ENCODE peak calls at places on chromosomes 7 and 10, in four cellular contexts. H is fibroblast of mammary gland; T is epithelial cell of esophagus; K is CD8-positive, alpha-beta T cell. A is an unnamed sample.

GRCh38 chr10:30782543-30783461 is 153.2 kb upstream of the LYZL2 start:
- DNase-seq in H (peak), T (no peak), K (no peak), A (no peak)

GRCh38 chr7:141359740-141360413 is 191.3 kb upstream of the AGK start:
- DNase-seq in H (peak), T (no peak), K (no peak), A (no peak)

GRCh38 chr7:20444041-20444440 is 113.3 kb downstream of the ITGB8 start:
- DNase-seq in H (no peak), T (no peak), K (no peak), A (no peak)

GRCh38 chr7:5477723-5478531 is 54.3 kb upstream of the TNRC18 start:
- DNase-seq in H (no peak), T (no peak), K (no peak), A (no peak)

GRCh38 chr10:20615395-20615794 is 281.7 kb downstream of the NEBL start:
- DNase-seq in H (no peak), T (no peak), K (no peak), A (no peak)

GRCh38 chr7:19118896-19119301 is 1.5 kb upstream of the TWIST1 start:
- DNase-seq in H (no peak), T (no peak), K (no peak), A (peak)

GRCh38 chr7:133912916-133913697 is 214.0 kb upstream of the LRGUK start:
- DNase-seq in H (peak), T (peak), K (no peak), A (no peak)

GRCh38 chr10:103820101-103821062 is 35.0 kb downstream of the SH3PXD2A start:
- DNase-seq in H (peak), T (no peak), K (no peak), A (peak)

GRCh38 chr10:109037978-109038377 is 885.3 kb downstream of the XPNPEP1 start:
- DNase-seq in H (no peak), T (no peak), K (no peak), A (no peak)

GRCh38 chr10:60280475-60280874 is 109.2 kb downstream of the ANK3 start:
- DNase-seq in H (no peak), T (peak), K (no peak), A (no peak)

GRCh38 chr10:46526682-46527038 is 29.8 kb downstream of the GPRIN2 start:
- DNase-seq in H (no peak), T (peak), K (no peak), A (no peak)

DNA sequence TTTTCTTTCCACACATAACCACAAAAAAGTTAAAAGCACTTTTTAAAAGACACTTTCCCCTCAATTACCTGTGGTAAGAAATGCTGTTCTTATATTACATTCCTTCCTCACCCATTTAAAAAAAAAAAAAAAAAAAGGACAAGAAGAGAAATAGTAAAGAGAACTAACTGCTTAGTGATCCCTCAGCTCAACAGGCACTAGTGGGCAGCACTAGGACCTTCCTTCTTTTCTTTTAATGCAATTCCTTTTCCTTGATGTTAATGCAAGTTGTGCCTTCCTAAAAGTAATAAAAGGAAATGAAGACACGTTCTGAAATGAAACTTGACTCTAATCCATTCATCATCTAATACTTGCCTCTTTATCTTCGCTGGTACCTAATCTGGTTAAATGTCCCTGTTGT is 189.6 kb downstream of the TCF7L2 start:
- DNase-seq in H (peak), T (no peak), K (no peak), A (no peak)
- TF ChIP-seq CTCF in H (peak), T (peak), K (no peak), A (peak)

GRCh38 chr10:72334832-72335393 is 19.8 kb downstream of the DNAJB12 start:
- DNase-seq in H (peak), T (peak), K (peak), A (peak)
- H3K4me3 ChIP-seq in H (no peak), T (no peak), K (peak), A (no peak)

DNA sequence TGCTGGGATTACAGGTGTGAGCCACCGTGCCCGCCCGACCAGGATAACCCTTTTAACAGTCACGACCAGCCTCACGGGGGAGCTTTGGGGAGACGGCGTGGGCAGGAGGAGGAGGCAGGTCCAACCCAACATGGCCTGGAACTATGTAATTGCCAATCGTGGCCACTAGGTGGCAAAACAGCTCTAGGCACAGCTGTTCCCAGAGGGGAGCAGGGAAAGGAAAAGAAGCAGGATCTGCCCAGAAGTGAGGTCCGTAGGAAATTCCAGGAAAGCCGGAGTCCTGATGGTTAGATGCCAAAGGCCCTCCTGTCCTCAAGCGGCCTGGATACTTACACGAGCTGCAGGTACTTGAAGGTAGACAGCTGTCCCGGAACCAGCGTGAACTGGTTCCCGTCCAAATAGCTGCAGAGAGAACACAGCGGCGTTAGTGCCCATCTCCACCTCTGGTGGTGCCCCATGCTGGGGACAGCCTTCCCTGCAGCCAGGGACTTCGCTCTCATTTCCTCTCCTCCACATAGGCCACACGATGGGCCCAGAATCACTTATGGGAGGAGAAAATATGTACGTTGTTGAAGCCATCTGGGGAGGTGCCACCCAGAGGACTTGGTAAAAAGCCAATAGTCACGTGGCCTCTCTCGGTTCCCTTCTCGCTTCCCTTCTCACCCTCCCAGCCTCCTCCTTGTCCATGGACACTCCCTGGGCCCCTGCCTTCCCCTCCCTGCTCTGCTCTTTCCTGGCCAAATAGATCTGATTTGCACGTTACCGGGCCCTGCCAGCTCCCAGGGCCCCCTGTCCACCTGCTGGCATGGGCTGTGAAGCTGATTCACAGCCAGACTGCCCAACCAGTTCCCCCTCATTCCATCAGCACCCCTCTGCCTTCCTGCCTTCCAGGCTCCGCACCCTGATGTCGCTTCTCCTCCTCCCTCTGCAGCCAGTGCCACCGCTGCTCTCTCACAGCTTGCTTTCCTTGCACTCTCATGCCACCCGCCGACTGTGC is 148.1 kb downstream of the SLIT1 start:
- DNase-seq in H (peak), T (peak), K (peak), A (peak)
- TF ChIP-seq CTCF in H (peak), T (peak), K (peak), A (peak)

DNA sequence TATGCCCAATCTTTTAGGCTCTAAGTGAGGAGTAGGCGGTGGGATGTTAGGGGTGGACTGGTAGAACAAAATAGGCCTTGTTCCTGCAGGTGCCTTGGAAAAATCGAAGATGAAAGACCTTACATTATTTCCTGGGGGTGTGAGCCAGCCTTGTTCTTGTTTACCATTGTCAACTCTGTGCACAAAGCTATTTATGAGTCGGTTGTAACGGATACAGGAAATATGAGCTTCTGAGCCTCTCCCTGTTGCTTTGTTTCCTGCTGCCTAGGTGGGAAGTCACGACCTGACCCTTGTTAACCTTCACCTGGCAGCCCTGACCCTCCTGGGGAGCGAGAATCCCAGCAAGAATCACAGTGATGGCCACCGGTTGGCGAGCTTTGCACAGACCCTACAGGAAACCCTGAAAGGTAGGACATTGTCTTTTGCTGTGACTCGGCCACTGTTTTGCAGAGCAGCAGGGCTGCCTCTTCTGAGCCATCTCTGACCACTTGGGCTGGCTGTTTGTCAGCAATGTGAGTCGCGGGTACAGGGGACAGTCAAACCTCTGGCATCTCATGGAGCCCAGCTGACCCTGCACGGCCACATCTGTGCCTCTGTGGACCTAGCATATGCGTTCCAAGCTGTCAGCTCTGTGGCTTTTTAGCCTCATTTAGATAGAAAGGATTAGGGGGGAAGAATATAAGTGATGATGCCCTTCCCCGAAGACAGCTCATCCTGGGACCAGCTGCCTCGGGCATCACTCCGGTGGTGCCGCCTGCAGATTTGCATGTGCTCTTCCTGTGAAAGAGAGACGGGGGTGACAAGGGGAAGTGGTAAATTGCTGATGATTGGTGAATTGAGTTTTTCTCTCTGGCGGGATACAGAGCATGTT is 102.1 kb upstream of the ANLN start:
- DNase-seq in H (no peak), T (no peak), K (peak), A (no peak)
- H3K4me3 ChIP-seq in H (no peak), T (no peak), K (peak), A (no peak)

GRCh38 chr10:51368943-51369342 is 294.7 kb downstream of the PRKG1 start:
- DNase-seq in H (no peak), T (no peak), K (no peak), A (no peak)
- TF ChIP-seq CTCF in H (peak), T (peak), K (no peak), A (no peak)

GRCh38 chr7:124035706-124036105 is 2.8 kb upstream of the TMEM229A start:
- DNase-seq in H (no peak), T (no peak), K (no peak), A (no peak)

GRCh38 chr7:124034754-124035100 is 1.9 kb upstream of the TMEM229A start:
- DNase-seq in H (no peak), T (no peak), K (no peak), A (no peak)

GRCh38 chr7:124032369-124033092 is at the start of gene TMEM229A:
- DNase-seq in H (peak), T (peak), K (no peak), A (peak)

GRCh38 chr7:124033093-124033806 is 383 bp upstream of the TMEM229A start:
- DNase-seq in H (no peak), T (no peak), K (no peak), A (peak)

GRCh38 chr7:124033807-124034753 is 1.2 kb upstream of the TMEM229A start:
- DNase-seq in H (no peak), T (no peak), K (no peak), A (no peak)
- H3K4me3 ChIP-seq in H (no peak), T (no peak), K (no peak), A (peak)

GRCh38 chr10:118955531-118956252 is 73.8 kb upstream of the NANOS1 start:
- DNase-seq in H (no peak), T (no peak), K (no peak), A (no peak)
- TF ChIP-seq CTCF in H (no peak), T (no peak), K (no peak), A (no peak)

DNA sequence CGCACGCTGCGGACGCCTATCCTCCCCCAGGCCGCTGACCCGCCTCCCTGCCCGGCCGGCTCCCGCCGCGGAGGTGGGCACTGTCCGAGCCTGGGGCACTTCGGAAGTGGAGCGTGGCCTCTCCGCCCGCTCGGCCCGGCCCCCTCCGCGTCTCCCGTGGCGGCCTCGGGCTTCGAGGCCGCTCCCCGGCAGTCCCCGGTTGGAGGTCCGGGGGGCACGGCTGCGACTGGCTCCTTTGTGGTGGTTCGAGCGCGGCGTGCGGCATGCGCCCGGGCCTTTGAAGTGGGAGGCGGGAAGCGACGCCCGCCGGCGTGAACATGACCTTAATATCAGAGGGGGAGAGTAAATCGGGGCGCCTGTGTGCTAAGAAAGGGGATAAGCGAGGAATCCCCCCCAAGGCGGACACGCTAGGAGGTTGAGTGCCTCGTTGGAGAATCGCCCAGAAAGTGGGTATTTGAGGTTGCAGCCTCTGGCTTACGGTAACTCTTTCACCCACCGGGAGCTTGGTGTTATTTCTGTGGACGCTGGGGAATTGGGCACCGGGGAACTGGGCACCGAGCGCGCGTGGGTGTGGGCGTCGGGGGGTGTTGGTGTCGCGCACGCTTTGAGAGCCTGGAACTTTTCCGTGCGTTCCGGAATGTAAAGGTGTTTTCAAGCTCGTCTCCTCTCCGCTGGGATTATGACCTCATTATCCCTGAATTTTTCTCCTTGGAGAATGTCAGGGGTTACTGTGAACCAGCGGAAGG is 562 bp downstream of the SUV39H2 start:
- DNase-seq in H (no peak), T (peak), K (peak), A (no peak)
- H3K4me3 ChIP-seq in H (peak), T (peak), K (peak), A (peak)

A was measured in heart right ventricle.